ENCODE peak calls at places on chromosome 18, in ten cellular contexts. C, V, Q, T, E, J, B, H, K and N are unnamed samples.

GRCh38 chr18:64436111-64436510 is 287.2 kb upstream of the LINC00305 start:
- DNase-seq in C (no peak), V (no peak), Q (no peak), T (no peak), E (no peak), J (no peak), B (no peak), H (no peak), K (no peak), N (no peak)

GRCh38 chr18:9285604-9286003 is 49.0 kb upstream of the TWSG1 start:
- DNase-seq in C (no peak), V (no peak), Q (no peak), T (no peak), E (no peak), J (no peak), B (no peak), H (no peak), K (no peak), N (no peak)

GRCh38 chr18:9711361-9712129 is 3.4 kb downstream of the RAB31 start:
- DNase-seq in C (no peak), V (no peak), Q (no peak), T (no peak), E (no peak), J (no peak), B (no peak), H (no peak), K (no peak), N (no peak)

GRCh38 chr18:71336811-71337210 is 1048.0 kb downstream of the SOCS6 start:
- DNase-seq in C (peak), V (no peak), Q (no peak), T (no peak), E (no peak), J (no peak), B (no peak), H (no peak), K (no peak), N (no peak)

GRCh38 chr18:69469444-69469919 is 68.8 kb downstream of the DOK6 start:
- DNase-seq in C (no peak), V (peak), Q (no peak), T (peak), E (peak), J (peak), B (no peak), H (no peak), K (no peak), N (no peak)

GRCh38 chr18:48743046-48743445 is 204.2 kb downstream of the CTIF start:
- DNase-seq in C (no peak), V (no peak), Q (no peak), T (no peak), E (no peak), J (no peak), B (no peak), H (peak), K (peak), N (no peak)

GRCh38 chr18:79643049-79643765 is 36.4 kb upstream of the CTDP1 start:
- DNase-seq in C (no peak), V (no peak), Q (no peak), T (no peak), E (no peak), J (peak), B (no peak), H (no peak), K (no peak), N (no peak)

GRCh38 chr18:23479829-23480505 is 23.3 kb upstream of the RMC1 start:
- DNase-seq in C (no peak), V (no peak), Q (no peak), T (no peak), E (no peak), J (no peak), B (no peak), H (no peak), K (no peak), N (no peak)

GRCh38 chr18:27921904-27922541 is 254.9 kb downstream of the CDH2 start:
- DNase-seq in C (no peak), V (peak), Q (no peak), T (no peak), E (peak), J (no peak), B (peak), H (peak), K (peak), N (peak)

GRCh38 chr18:35469696-35470095 is 28.1 kb downstream of the INO80C start:
- DNase-seq in C (peak), V (no peak), Q (no peak), T (no peak), E (no peak), J (no peak), B (no peak), H (no peak), K (no peak), N (no peak)

GRCh38 chr18:80023173-80023572 is 11.1 kb upstream of the RBFA start:
- DNase-seq in C (no peak), V (peak), Q (no peak), T (no peak), E (peak), J (peak), B (no peak), H (no peak), K (no peak), N (no peak)

GRCh38 chr18:23141022-23141999 is 6.0 kb downstream of the CABLES1 start:
- DNase-seq in C (no peak), V (no peak), Q (no peak), T (no peak), E (no peak), J (no peak), B (no peak), H (peak), K (peak), N (no peak)

GRCh38 chr18:59268127-59268721 is 5.0 kb downstream of the RAX start:
- DNase-seq in C (no peak), V (peak), Q (no peak), T (no peak), E (peak), J (no peak), B (no peak), H (no peak), K (no peak), N (no peak)
- TF ChIP-seq EZH2 in C (no peak), V (peak), Q (no peak), T (no peak), E (no peak), J (no peak), B (no peak), H (no peak), K (peak), N (peak)

GRCh38 chr18:13217971-13218375 is 587 bp upstream of the LDLRAD4 start:
- DNase-seq in C (peak), V (peak), Q (no peak), T (no peak), E (peak), J (peak), B (no peak), H (no peak), K (no peak), N (no peak)

GRCh38 chr18:13220326-13220991 is 1.9 kb downstream of the LDLRAD4 start:
- DNase-seq in C (no peak), V (no peak), Q (no peak), T (no peak), E (no peak), J (no peak), B (no peak), H (no peak), K (peak), N (no peak)

GRCh38 chr18:13219576-13219975 is 1.0 kb downstream of the LDLRAD4 start:
- DNase-seq in C (no peak), V (no peak), Q (no peak), T (no peak), E (no peak), J (no peak), B (no peak), H (no peak), K (no peak), N (no peak)

GRCh38 chr18:13218376-13219011 is at the start of gene LDLRAD4:
- DNase-seq in C (peak), V (peak), Q (no peak), T (no peak), E (peak), J (peak), B (no peak), H (no peak), K (peak), N (no peak)

GRCh38 chr18:13219012-13219396 is 444 bp downstream of the LDLRAD4 start:
- DNase-seq in C (no peak), V (no peak), Q (no peak), T (no peak), E (peak), J (no peak), B (no peak), H (no peak), K (no peak), N (no peak)
- TF ChIP-seq EZH2 in C (peak), V (no peak), Q (no peak), T (no peak), E (peak), J (no peak), B (no peak), H (no peak), K (no peak), N (no peak)

GRCh38 chr18:2872095-2872494 is 25.3 kb downstream of the EMILIN2 start:
- DNase-seq in C (no peak), V (no peak), Q (no peak), T (no peak), E (no peak), J (no peak), B (no peak), H (no peak), K (no peak), N (no peak)

GRCh38 chr18:2874765-2875164 is 28.0 kb downstream of the EMILIN2 start:
- DNase-seq in C (no peak), V (no peak), Q (no peak), T (no peak), E (no peak), J (no peak), B (no peak), H (no peak), K (no peak), N (no peak)

GRCh38 chr18:2871111-2871720 is 24.4 kb downstream of the EMILIN2 start:
- DNase-seq in C (no peak), V (no peak), Q (no peak), T (no peak), E (no peak), J (no peak), B (no peak), H (no peak), K (no peak), N (no peak)
- TF ChIP-seq EZH2 in C (no peak), V (no peak), Q (no peak), T (no peak), E (no peak), J (no peak), B (no peak), H (no peak), K (no peak), N (no peak)

GRCh38 chr18:25351773-25352628 is at the start of gene ZNF521:
- DNase-seq in C (peak), V (peak), Q (peak), T (peak), E (peak), J (peak), B (peak), H (peak), K (peak), N (no peak)

GRCh38 chr18:25349926-25350560 is 1.9 kb downstream of the ZNF521 start:
- DNase-seq in C (no peak), V (peak), Q (peak), T (no peak), E (peak), J (no peak), B (no peak), H (peak), K (peak), N (no peak)

GRCh38 chr18:25349131-25349925 is 2.6 kb downstream of the ZNF521 start:
- DNase-seq in C (peak), V (peak), Q (peak), T (no peak), E (peak), J (no peak), B (no peak), H (peak), K (peak), N (no peak)

GRCh38 chr18:25351280-25351772 is 640 bp downstream of the ZNF521 start:
- DNase-seq in C (no peak), V (no peak), Q (peak), T (no peak), E (peak), J (no peak), B (no peak), H (peak), K (no peak), N (no peak)

DNA sequence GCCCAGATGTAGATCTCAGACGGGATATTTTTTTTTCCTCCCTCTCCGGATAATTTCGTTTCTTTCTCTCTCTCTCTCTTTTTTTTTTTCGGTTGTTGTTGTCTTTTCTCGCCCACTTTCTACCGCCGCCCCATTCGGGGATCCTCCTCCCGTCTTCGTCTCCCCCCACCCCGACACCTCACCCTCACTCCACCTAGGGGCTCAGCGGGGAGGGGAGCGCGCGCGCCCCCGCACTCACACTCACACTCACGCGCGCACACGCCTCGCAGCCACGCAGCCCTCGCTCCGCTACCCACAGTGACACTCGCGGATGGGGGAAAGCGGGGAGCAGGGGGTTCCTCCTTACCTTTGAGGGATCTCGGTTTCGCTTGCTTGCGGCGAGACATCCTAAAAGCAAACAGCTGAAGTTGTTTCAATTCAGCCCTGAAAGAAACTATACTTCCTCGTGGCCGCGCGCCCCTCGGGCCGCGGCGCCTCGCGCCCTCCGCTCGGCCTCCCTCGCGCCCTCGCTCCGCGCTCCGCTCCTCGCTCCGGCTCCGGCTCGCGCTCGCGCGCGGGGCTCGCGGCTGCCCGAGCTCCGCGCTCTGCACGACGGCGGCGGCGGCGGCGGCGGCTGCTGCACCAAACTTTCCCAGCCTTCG is 1.3 kb downstream of the ZNF521 start:
- DNase-seq in C (peak), V (peak), Q (peak), T (no peak), E (peak), J (no peak), B (no peak), H (peak), K (peak), N (no peak)
- TF ChIP-seq EZH2 in C (no peak), V (peak), Q (no peak), T (no peak), E (no peak), J (no peak), B (no peak), H (no peak), K (peak), N (peak)

DNA sequence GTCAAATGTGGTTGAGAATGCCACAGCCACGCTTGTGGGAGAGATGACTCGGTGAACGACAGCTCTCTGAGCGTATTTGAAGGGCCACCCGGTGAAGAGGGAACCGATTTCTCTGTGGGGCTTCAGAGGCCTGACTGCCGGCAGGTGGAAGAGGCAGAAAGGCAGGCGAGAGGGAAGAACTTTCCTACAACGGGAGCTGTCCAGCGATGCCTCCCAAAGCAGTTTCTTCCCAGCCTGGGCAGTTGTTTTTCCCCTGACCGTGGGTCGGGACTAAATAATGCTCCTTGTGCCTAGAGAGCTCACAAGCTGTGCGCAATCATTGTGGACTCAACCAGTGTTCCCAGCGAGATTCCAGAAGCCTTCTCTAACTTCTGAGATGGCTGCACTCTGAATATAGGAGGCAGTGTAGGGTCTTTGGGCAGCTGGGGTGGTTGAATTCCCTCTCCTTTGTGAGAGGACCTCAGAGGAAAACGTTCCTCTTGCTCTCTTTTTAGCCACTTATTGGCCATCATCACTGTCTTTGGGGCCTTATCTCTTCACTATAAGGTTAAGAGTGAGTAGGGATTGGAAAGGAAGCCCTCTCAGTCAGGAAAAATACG is 702 bp downstream of the SEC11C start:
- DNase-seq in C (peak), V (peak), Q (peak), T (peak), E (peak), J (no peak), B (peak), H (peak), K (peak), N (peak)
- TF ChIP-seq EZH2 in C (no peak), V (no peak), Q (no peak), T (no peak), E (no peak), J (no peak), B (no peak), H (no peak), K (no peak), N (no peak)

GRCh38 chr18:59264651-59265245 is 8.5 kb downstream of the RAX start:
- DNase-seq in C (no peak), V (peak), Q (no peak), T (no peak), E (peak), J (no peak), B (no peak), H (no peak), K (no peak), N (no peak)

GRCh38 chr18:59265246-59266018 is 7.8 kb downstream of the RAX start:
- DNase-seq in C (no peak), V (peak), Q (no peak), T (peak), E (peak), J (no peak), B (no peak), H (no peak), K (no peak), N (no peak)

GRCh38 chr18:59266019-59266369 is 7.3 kb downstream of the RAX start:
- DNase-seq in C (no peak), V (peak), Q (no peak), T (no peak), E (no peak), J (no peak), B (no peak), H (no peak), K (no peak), N (no peak)

GRCh38 chr18:59263566-59264135 is 9.6 kb downstream of the RAX start:
- DNase-seq in C (no peak), V (no peak), Q (no peak), T (no peak), E (no peak), J (no peak), B (no peak), H (no peak), K (no peak), N (peak)

GRCh38 chr18:59264136-59264571 is 9.1 kb downstream of the RAX start:
- DNase-seq in C (no peak), V (peak), Q (no peak), T (no peak), E (peak), J (no peak), B (no peak), H (no peak), K (no peak), N (no peak)
- TF ChIP-seq EZH2 in C (peak), V (peak), Q (no peak), T (no peak), E (no peak), J (no peak), B (no peak), H (peak), K (peak), N (peak)

GRCh38 chr18:21129586-21130216 is 18.1 kb upstream of the ROCK1 start:
- DNase-seq in C (no peak), V (no peak), Q (no peak), T (no peak), E (no peak), J (no peak), B (no peak), H (no peak), K (no peak), N (no peak)

GRCh38 chr18:21132398-21132918 is 20.8 kb upstream of the ROCK1 start:
- DNase-seq in C (no peak), V (no peak), Q (no peak), T (no peak), E (no peak), J (no peak), B (no peak), H (no peak), K (no peak), N (no peak)

GRCh38 chr18:21134895-21135294 is 23.3 kb upstream of the ROCK1 start:
- DNase-seq in C (peak), V (no peak), Q (peak), T (no peak), E (no peak), J (no peak), B (peak), H (peak), K (no peak), N (no peak)

DNA sequence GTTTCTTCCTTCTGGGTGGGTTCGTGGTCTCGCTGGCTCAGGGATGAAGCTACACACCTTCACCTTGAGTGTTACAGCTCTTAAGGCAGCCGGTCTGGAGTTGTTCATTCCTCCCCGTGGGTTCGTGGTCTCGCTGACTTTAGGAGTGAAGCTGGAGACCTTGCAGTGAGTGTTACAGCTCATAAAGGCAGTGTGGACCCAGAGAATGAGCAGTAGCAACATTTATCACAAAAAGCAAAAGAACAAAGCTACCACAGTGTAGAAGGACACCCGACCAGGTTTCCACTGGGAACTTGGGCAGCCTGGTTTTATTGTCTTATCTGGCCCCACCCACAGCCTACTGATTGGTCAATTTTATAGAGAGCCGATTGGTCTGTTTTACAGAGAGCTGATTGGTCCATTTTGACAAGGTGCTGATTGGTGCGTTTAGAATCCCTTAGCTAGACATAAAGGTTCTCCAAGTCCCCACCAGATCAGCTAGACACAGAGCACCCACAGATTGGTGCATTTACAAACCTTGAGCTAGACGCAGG is 20.2 kb upstream of the ROCK1 start:
- DNase-seq in C (no peak), V (no peak), Q (no peak), T (no peak), E (no peak), J (no peak), B (no peak), H (no peak), K (no peak), N (no peak)
- TF ChIP-seq EZH2 in C (no peak), V (no peak), Q (no peak), T (no peak), E (no peak), J (no peak), B (no peak), H (no peak), K (no peak), N (no peak)

GRCh38 chr18:76579301-76579695 is 84.3 kb upstream of the ZNF516 start:
- DNase-seq in C (no peak), V (no peak), Q (no peak), T (no peak), E (no peak), J (no peak), B (no peak), H (no peak), K (no peak), N (no peak)
- TF ChIP-seq EZH2 in C (no peak), V (no peak), Q (no peak), T (no peak), E (no peak), J (no peak), B (no peak), H (no peak), K (no peak), N (no peak)

GRCh38 chr18:59268722-59269562 is 4.3 kb downstream of the RAX start:
- DNase-seq in C (no peak), V (peak), Q (peak), T (peak), E (peak), J (no peak), B (no peak), H (peak), K (peak), N (no peak)
- TF ChIP-seq EZH2 in C (peak), V (peak), Q (no peak), T (no peak), E (peak), J (no peak), B (no peak), H (peak), K (peak), N (peak)

GRCh38 chr18:61333271-61333745 is at the start of gene CDH20:
- DNase-seq in C (no peak), V (peak), Q (no peak), T (no peak), E (peak), J (no peak), B (no peak), H (no peak), K (no peak), N (no peak)
- TF ChIP-seq EZH2 in C (no peak), V (no peak), Q (no peak), T (no peak), E (peak), J (no peak), B (no peak), H (no peak), K (no peak), N (peak)